ENCODE peak calls at places on chromosomes 11 and 22, in seven cellular contexts. One of them, this sample, is unnamed.
A peak's percentile ranks its signal among the peaks of the same experiment; 100 is the strongest.

GRCh38 chr22:38075105-38075825 is 8.7 kb downstream of the SLC16A8 start:
- DNase-seq in HCT116: no peak
- DNase-seq in H1: no peak
- DNase-seq in SK-N-SH: no peak
- DNase-seq in K562: no peak
- DNase-seq in HepG2: no peak
- DNase-seq in GM12878: no peak
- DNase-seq in this sample: no peak

GRCh38 chr11:62896049-62896448 is 15.4 kb downstream of the SLC3A2 start:
- DNase-seq in HCT116: no peak
- DNase-seq in H1: no peak
- DNase-seq in SK-N-SH: no peak
- DNase-seq in K562: no peak
- DNase-seq in HepG2: no peak
- DNase-seq in GM12878: no peak
- DNase-seq in this sample: no peak

GRCh38 chr11:819943-820649 is 1.4 kb downstream of the PNPLA2 start:
- DNase-seq in HCT116: peak; percentile 85
- DNase-seq in H1: peak; percentile 87
- DNase-seq in SK-N-SH: peak; percentile 84
- DNase-seq in K562: peak; percentile 80
- DNase-seq in HepG2: peak; percentile 94
- DNase-seq in GM12878: no peak
- DNase-seq in this sample: no peak

GRCh38 chr11:27444801-27445215 is 27.8 kb downstream of the LGR4 start:
- DNase-seq in HCT116: no peak
- DNase-seq in H1: no peak
- DNase-seq in SK-N-SH: no peak
- DNase-seq in K562: peak; percentile 25
- DNase-seq in HepG2: peak; percentile 28
- DNase-seq in GM12878: no peak
- DNase-seq in this sample: no peak

GRCh38 chr11:75233688-75234295 is 6.8 kb upstream of the TPBGL start:
- DNase-seq in HCT116: no peak
- DNase-seq in H1: peak; percentile 72
- DNase-seq in SK-N-SH: no peak
- DNase-seq in K562: no peak
- DNase-seq in HepG2: peak; percentile 55
- DNase-seq in GM12878: no peak
- DNase-seq in this sample: peak; percentile 79

GRCh38 chr11:2434506-2435255 is 9.6 kb downstream of the TRPM5 start:
- DNase-seq in HCT116: no peak
- DNase-seq in H1: no peak
- DNase-seq in SK-N-SH: no peak
- DNase-seq in K562: no peak
- DNase-seq in HepG2: no peak
- DNase-seq in GM12878: no peak
- DNase-seq in this sample: no peak

GRCh38 chr22:46582281-46582811 is 37.8 kb upstream of the GRAMD4 start:
- DNase-seq in HCT116: no peak
- DNase-seq in H1: no peak
- DNase-seq in SK-N-SH: no peak
- DNase-seq in K562: no peak
- DNase-seq in HepG2: no peak
- DNase-seq in GM12878: no peak
- DNase-seq in this sample: no peak

GRCh38 chr22:45867118-45867905 is 109.7 kb downstream of the WNT7B start:
- DNase-seq in HCT116: no peak
- DNase-seq in H1: peak; percentile 61
- DNase-seq in SK-N-SH: peak; percentile 87
- DNase-seq in K562: no peak
- DNase-seq in HepG2: no peak
- DNase-seq in GM12878: no peak
- DNase-seq in this sample: no peak

GRCh38 chr11:10492084-10492483 is 37.0 kb downstream of the AMPD3 start:
- DNase-seq in HCT116: no peak
- DNase-seq in H1: no peak
- DNase-seq in SK-N-SH: no peak
- DNase-seq in K562: no peak
- DNase-seq in HepG2: no peak
- DNase-seq in GM12878: no peak
- DNase-seq in this sample: no peak

GRCh38 chr11:67250059-67251043 is 15.9 kb upstream of the GRK2 start:
- DNase-seq in HCT116: no peak
- DNase-seq in H1: no peak
- DNase-seq in SK-N-SH: no peak
- DNase-seq in K562: no peak
- DNase-seq in HepG2: no peak
- DNase-seq in GM12878: no peak
- DNase-seq in this sample: no peak

GRCh38 chr22:33393432-33393831 is 335.3 kb upstream of the SYN3 start:
- DNase-seq in HCT116: no peak
- DNase-seq in H1: no peak
- DNase-seq in SK-N-SH: no peak
- DNase-seq in K562: no peak
- DNase-seq in HepG2: peak; percentile 58
- DNase-seq in GM12878: no peak
- DNase-seq in this sample: no peak

GRCh38 chr22:33867118-33867863 is 53.0 kb downstream of the LARGE1 start:
- DNase-seq in HCT116: no peak
- DNase-seq in H1: no peak
- DNase-seq in SK-N-SH: no peak
- DNase-seq in K562: no peak
- DNase-seq in HepG2: peak; percentile 48
- DNase-seq in GM12878: no peak
- DNase-seq in this sample: no peak

GRCh38 chr22:27317156-27317555 is 484.4 kb downstream of the MN1 start:
- DNase-seq in HCT116: no peak
- DNase-seq in H1: no peak
- DNase-seq in SK-N-SH: no peak
- DNase-seq in K562: no peak
- DNase-seq in HepG2: no peak
- DNase-seq in GM12878: no peak
- DNase-seq in this sample: peak; percentile 61

GRCh38 chr11:62607729-62608128 is 4.8 kb downstream of the EML3 start:
- DNase-seq in HCT116: no peak
- DNase-seq in H1: no peak
- DNase-seq in SK-N-SH: no peak
- DNase-seq in K562: no peak
- DNase-seq in HepG2: no peak
- DNase-seq in GM12878: no peak
- DNase-seq in this sample: no peak

GRCh38 chr22:32313532-32313931 is 44.1 kb upstream of the RFPL3 start:
- DNase-seq in HCT116: no peak
- DNase-seq in H1: peak; percentile 11
- DNase-seq in SK-N-SH: no peak
- DNase-seq in K562: no peak
- DNase-seq in HepG2: no peak
- DNase-seq in GM12878: no peak
- DNase-seq in this sample: no peak

GRCh38 chr22:41976070-41976901 is 7.0 kb downstream of the SEPTIN3 start:
- DNase-seq in HCT116: no peak
- DNase-seq in H1: peak; percentile 79
- DNase-seq in SK-N-SH: peak; percentile 84
- DNase-seq in K562: no peak
- DNase-seq in HepG2: no peak
- DNase-seq in GM12878: no peak
- DNase-seq in this sample: peak; percentile 35

GRCh38 chr11:111510311-111510710 is 1.9 kb downstream of the BTG4 start:
- DNase-seq in HCT116: no peak
- DNase-seq in H1: no peak
- DNase-seq in SK-N-SH: no peak
- DNase-seq in K562: no peak
- DNase-seq in HepG2: no peak
- DNase-seq in GM12878: no peak
- DNase-seq in this sample: no peak

DNA sequence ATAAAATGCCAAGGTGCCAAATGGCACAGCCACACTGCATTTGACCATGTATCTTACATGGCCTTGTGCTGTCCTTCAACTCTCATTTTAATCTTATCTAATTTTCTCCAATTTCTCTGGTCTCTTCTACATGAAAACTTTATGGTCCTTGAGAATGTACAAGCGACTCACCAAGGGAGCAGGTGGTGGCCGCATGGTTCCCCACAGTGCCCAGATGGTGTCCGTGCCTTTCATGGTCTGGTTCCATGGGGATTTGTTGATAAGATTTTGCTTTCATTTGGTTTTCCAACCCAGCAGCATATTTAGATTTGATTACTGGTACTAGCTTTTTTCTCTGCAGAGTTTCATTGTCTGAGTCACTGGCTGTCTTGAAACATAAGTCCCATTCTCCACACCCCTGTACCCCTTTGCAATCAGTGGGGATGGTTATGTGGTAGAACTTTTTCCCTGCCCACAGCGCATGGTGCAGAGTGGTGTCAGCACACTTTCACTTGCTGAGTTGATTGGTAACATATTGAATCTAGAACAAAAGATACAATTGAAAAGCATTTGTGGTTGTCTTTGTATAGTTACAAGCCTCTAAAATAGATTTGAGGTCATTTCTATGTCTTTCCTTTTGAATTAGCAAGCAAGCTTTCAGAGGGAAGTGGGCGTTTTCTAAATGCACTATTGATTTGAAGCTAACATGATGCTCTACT is 24.1 kb downstream of the ZNRF3 start:
- DNase-seq in HCT116: no peak
- DNase-seq in H1: no peak
- DNase-seq in SK-N-SH: no peak
- DNase-seq in K562: no peak
- DNase-seq in HepG2: no peak
- DNase-seq in GM12878: peak; percentile 89
- DNase-seq in this sample: no peak
- TF ChIP-seq JUND in HCT116: no peak
- TF ChIP-seq JUND in H1: no peak
- TF ChIP-seq JUND in SK-N-SH: no peak
- TF ChIP-seq JUND in K562: no peak
- TF ChIP-seq JUND in HepG2: no peak
- TF ChIP-seq JUND in GM12878: no peak
- TF ChIP-seq JUND in this sample: no peak

GRCh38 chr22:50303848-50304527 is 3.5 kb downstream of the PLXNB2 start:
- DNase-seq in HCT116: no peak
- DNase-seq in H1: peak; percentile 73
- DNase-seq in SK-N-SH: peak; percentile 63
- DNase-seq in K562: peak; percentile 23
- DNase-seq in HepG2: peak; percentile 23
- DNase-seq in GM12878: no peak
- DNase-seq in this sample: peak; percentile 54
- TF ChIP-seq JUND in HCT116: no peak
- TF ChIP-seq JUND in H1: no peak
- TF ChIP-seq JUND in SK-N-SH: no peak
- TF ChIP-seq JUND in K562: no peak
- TF ChIP-seq JUND in HepG2: no peak
- TF ChIP-seq JUND in GM12878: no peak
- TF ChIP-seq JUND in this sample: no peak

DNA sequence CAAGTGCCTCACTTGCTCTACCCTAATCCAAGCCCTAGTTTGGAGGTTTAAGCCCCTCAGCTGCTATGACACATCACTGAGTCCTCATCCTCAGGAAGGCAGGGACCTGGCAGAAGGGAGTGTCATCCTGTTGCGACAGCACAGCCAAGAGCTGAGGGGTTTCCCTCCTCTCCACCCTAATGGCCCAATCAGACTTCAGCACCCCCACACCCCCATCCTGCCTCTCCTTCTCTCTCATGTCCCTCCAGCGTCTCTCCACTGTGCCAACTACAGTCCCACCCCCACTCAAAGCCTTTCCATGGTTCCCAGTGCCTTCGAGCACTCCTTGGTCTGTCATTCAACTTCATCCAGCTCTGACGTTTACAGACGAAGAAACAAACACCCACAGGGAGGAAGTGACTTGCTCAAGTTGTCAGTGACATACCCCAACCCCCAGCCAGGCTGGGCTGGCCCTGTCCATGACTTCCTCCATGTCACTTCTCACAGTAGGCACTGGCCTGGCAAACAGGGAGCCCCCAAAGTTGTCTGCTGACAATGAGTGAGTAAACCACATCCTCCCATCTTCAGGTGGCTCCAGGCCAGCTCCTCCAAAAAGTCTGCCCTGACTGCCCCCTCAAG is 15.6 kb downstream of the ARAP1 start:
- DNase-seq in HCT116: peak; percentile 26
- DNase-seq in H1: no peak
- DNase-seq in SK-N-SH: no peak
- DNase-seq in K562: peak; percentile 62
- DNase-seq in HepG2: no peak
- DNase-seq in GM12878: no peak
- DNase-seq in this sample: peak; percentile 61
- TF ChIP-seq JUND in HCT116: no peak
- TF ChIP-seq JUND in H1: no peak
- TF ChIP-seq JUND in SK-N-SH: no peak
- TF ChIP-seq JUND in K562: peak; percentile 19
- TF ChIP-seq JUND in HepG2: no peak
- TF ChIP-seq JUND in GM12878: no peak
- TF ChIP-seq JUND in this sample: no peak

DNA sequence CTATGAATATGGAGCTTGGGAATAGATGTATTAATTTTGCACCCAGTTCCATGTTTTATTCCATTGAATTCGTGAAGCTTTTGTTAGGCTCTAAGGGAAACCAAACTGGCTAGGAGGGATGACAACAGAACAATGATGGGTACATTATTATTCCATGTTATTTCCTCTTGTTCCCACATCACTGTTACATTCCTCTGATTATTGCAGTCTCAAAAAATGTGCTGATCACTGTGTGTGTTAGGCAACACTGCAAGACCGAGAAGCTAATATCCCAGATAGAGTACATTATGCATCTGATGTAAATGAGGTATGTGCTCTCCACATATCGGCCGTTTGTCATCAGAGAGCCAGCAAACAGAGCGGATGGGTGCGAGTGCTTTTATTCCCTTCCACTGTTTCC is 327.9 kb downstream of the SOX6 start:
- DNase-seq in HCT116: no peak
- DNase-seq in H1: no peak
- DNase-seq in SK-N-SH: no peak
- DNase-seq in K562: no peak
- DNase-seq in HepG2: no peak
- DNase-seq in GM12878: no peak
- DNase-seq in this sample: no peak
- TF ChIP-seq JUND in HCT116: no peak
- TF ChIP-seq JUND in H1: no peak
- TF ChIP-seq JUND in SK-N-SH: no peak
- TF ChIP-seq JUND in K562: no peak
- TF ChIP-seq JUND in HepG2: no peak
- TF ChIP-seq JUND in GM12878: no peak
- TF ChIP-seq JUND in this sample: no peak

This sample was measured in T47D.